ENCODE peak calls at places on chromosomes 7 and 10, in four cellular contexts. S, N, X and F are unnamed samples.

GRCh38 chr10:130512936-130513335 is 376.7 kb downstream of the GLRX3 start:
- DNase-seq in S (no peak), N (no peak), X (no peak), F (no peak)

GRCh38 chr10:84293574-84294016 is 34.8 kb upstream of the CCSER2 start:
- DNase-seq in S (peak), N (no peak), X (no peak), F (no peak)

GRCh38 chr10:93600446-93600860 is 582 bp downstream of the RBP4 start:
- DNase-seq in S (no peak), X (no peak), N (no peak), F (no peak)

GRCh38 chr10:70656489-70656888 is 15.8 kb upstream of the ADAMTS14 start:
- DNase-seq in X (no peak), S (peak), N (no peak), F (no peak)

GRCh38 chr10:25175527-25176420 is 973 bp downstream of the GPR158 start:
- DNase-seq in N (no peak), X (no peak), S (no peak), F (no peak)

GRCh38 chr10:124943301-124944092 is 1.6 kb downstream of the ZRANB1 start:
- DNase-seq in X (peak), S (no peak), N (no peak), F (no peak)

GRCh38 chr10:97229322-97229721 is 43.6 kb upstream of the SLIT1 start:
- DNase-seq in S (no peak), N (no peak), X (no peak), F (no peak)

GRCh38 chr7:69564454-69565417 is 33.5 kb upstream of the AUTS2 start:
- DNase-seq in S (no peak), N (peak), X (peak), F (no peak)

GRCh38 chr7:139648941-139649425 is 125.5 kb downstream of the CLEC2L start:
- DNase-seq in S (no peak), N (peak), X (no peak), F (peak)

GRCh38 chr7:32616625-32617024 is 121.3 kb downstream of the AVL9 start:
- DNase-seq in S (no peak), N (peak), X (peak), F (no peak)

GRCh38 chr7:114832906-114833595 is 88.8 kb upstream of the MDFIC start:
- DNase-seq in X (no peak), S (no peak), N (no peak), F (no peak)

GRCh38 chr7:21923663-21924062 is 22.0 kb downstream of the CDCA7L start:
- DNase-seq in S (no peak), N (no peak), X (no peak), F (no peak)

GRCh38 chr7:115987486-115987885 is 43.1 kb downstream of the TFEC start:
- DNase-seq in N (no peak), S (no peak), X (no peak), F (no peak)

GRCh38 chr10:47366731-47367460 is 17.2 kb downstream of the ZNF488 start:
- DNase-seq in X (no peak), N (no peak), S (no peak), F (peak)

GRCh38 chr10:125149278-125150047 is 10.9 kb downstream of the CTBP2 start:
- DNase-seq in X (no peak), S (no peak), N (peak), F (no peak)

GRCh38 chr7:41822259-41822658 is 119.4 kb upstream of the INHBA start:
- DNase-seq in S (no peak), N (no peak), X (no peak), F (no peak)

GRCh38 chr7:129675521-129675920 is 64.0 kb downstream of the NRF1 start:
- DNase-seq in N (no peak), X (no peak), S (no peak), F (no peak)

GRCh38 chr10:8130973-8131911 is 76.8 kb downstream of the GATA3 start:
- DNase-seq in S (peak), N (no peak), X (no peak), F (no peak)

GRCh38 chr7:157729566-157729965 is 392.8 kb downstream of the DNAJB6 start:
- DNase-seq in N (no peak), S (no peak), X (no peak), F (no peak)

GRCh38 chr7:957418-958220 is 3.1 kb upstream of the ADAP1 start:
- DNase-seq in X (no peak), N (no peak), S (no peak), F (peak)

GRCh38 chr10:127447197-127447596 is 101.9 kb upstream of the NPS start:
- DNase-seq in N (no peak), X (no peak), S (no peak), F (no peak)

GRCh38 chr10:109114578-109114977 is 808.7 kb downstream of the XPNPEP1 start:
- DNase-seq in N (no peak), X (no peak), S (no peak), F (no peak)

GRCh38 chr10:8054243-8054497 is 318 bp upstream of the GATA3 start:
- DNase-seq in S (no peak), N (no peak), X (no peak), F (no peak)

GRCh38 chr7:75971961-75972763 is 22.2 kb downstream of the TMEM120A start:
- DNase-seq in N (no peak), S (no peak), X (no peak), F (peak)

GRCh38 chr10:21526184-21526951 is 886 bp upstream of the SKIDA1 start:
- DNase-seq in S (peak), N (peak), X (peak), F (peak)

GRCh38 chr10:111830360-111830759 is 353.2 kb downstream of the GPAM start:
- DNase-seq in N (no peak), S (no peak), X (no peak), F (no peak)

GRCh38 chr7:23308754-23309153 is 9.6 kb downstream of the MALSU1 start:
- DNase-seq in N (no peak), X (no peak), S (no peak), F (no peak)

GRCh38 chr10:15427836-15428414 is 56.8 kb upstream of the FAM171A1 start:
- DNase-seq in X (peak), S (no peak), N (no peak), F (no peak)

GRCh38 chr7:3117488-3118228 is 74.0 kb upstream of the CARD11 start:
- DNase-seq in X (no peak), N (no peak), S (no peak), F (no peak)

GRCh38 chr7:146090023-146090645 is 26.5 kb upstream of the CNTNAP2 start:
- DNase-seq in N (no peak), S (no peak), X (peak), F (no peak)

GRCh38 chr10:22427101-22427500 is 81.8 kb downstream of the SPAG6 start:
- DNase-seq in S (no peak), N (peak), X (no peak), F (no peak)

GRCh38 chr10:76024460-76025123 is 593.2 kb downstream of the LRMDA start:
- DNase-seq in X (no peak), S (no peak), N (no peak), F (no peak)

GRCh38 chr10:93124580-93125318 is 51.1 kb downstream of the CYP26A1 start:
- DNase-seq in N (no peak), S (no peak), X (no peak), F (no peak)

GRCh38 chr7:54995631-54996340 is 23.0 kb upstream of the EGFR start:
- DNase-seq in S (no peak), X (peak), N (no peak), F (no peak)

GRCh38 chr7:8284606-8285005 is 22.6 kb upstream of the ICA1 start:
- DNase-seq in N (no peak), X (no peak), S (no peak), F (no peak)

GRCh38 chr7:142581341-142581740 is 167.9 kb upstream of the PRSS1 start:
- DNase-seq in S (no peak), N (no peak), X (no peak), F (no peak)

GRCh38 chr10:104028146-104028545 is 57.5 kb downstream of the COL17A1 start:
- DNase-seq in X (peak), S (peak), N (no peak), F (no peak)

GRCh38 chr7:27435461-27435860 is 192.9 kb downstream of the EVX1 start:
- DNase-seq in N (no peak), X (no peak), S (no peak), F (no peak)

GRCh38 chr7:100983451-100984187 is 14.3 kb downstream of the MUC12 start:
- DNase-seq in N (no peak), X (no peak), S (no peak), F (peak)